ENCODE peak calls at places on chromosome 7, in seven cellular contexts. B is cardiac muscle cell, V is AG04450, I is esophagus squamous epithelium, Y is mammary epithelial cell, Q is SK-N-SH, S is kidney. M is an unnamed sample.

GRCh38 chr7:85833071-85833470 is 646.2 kb upstream of the SEMA3D start:
- DNase-seq in Y (no peak), I (no peak), B (peak; percentile 51), V (no peak), S (no peak), Q (no peak), M (no peak)

GRCh38 chr7:123823898-123824753 is 20.8 kb upstream of the HYAL4 start:
- DNase-seq in S (no peak), Y (no peak), Q (no peak), B (no peak), I (no peak), V (no peak), M (no peak)

GRCh38 chr7:92639956-92640355 is 49.8 kb upstream of the FAM133B start:
- DNase-seq in I (no peak), Q (no peak), V (no peak), B (no peak), S (no peak), Y (no peak), M (no peak)

GRCh38 chr7:17095951-17096350 is 202.5 kb upstream of the AHR start:
- DNase-seq in Y (no peak), V (no peak), B (no peak), I (no peak), Q (no peak), S (no peak), M (no peak)

GRCh38 chr7:100369105-100369504 is 4.2 kb upstream of the PILRA start:
- DNase-seq in Y (no peak), I (no peak), V (no peak), B (no peak), S (peak; percentile 77), Q (no peak), M (no peak)

GRCh38 chr7:91518058-91518457 is 253.8 kb downstream of the FZD1 start:
- DNase-seq in V (no peak), S (no peak), Y (no peak), B (no peak), I (no peak), Q (no peak), M (no peak)

GRCh38 chr7:76513817-76514799 is 3.8 kb downstream of the UPK3B start:
- DNase-seq in S (peak; percentile 76), I (no peak), V (no peak), B (no peak), Q (no peak), Y (peak; percentile 0), M (no peak)

GRCh38 chr7:143993924-143994323 is 6.2 kb upstream of the OR6B1 start:
- DNase-seq in B (no peak), S (no peak), V (no peak), I (no peak), Y (no peak), Q (no peak), M (no peak)

GRCh38 chr7:139041378-139042053 is 5.7 kb upstream of the ZC3HAV1L start:
- DNase-seq in Q (no peak), B (no peak), Y (no peak), I (no peak), S (no peak), V (no peak), M (no peak)

GRCh38 chr7:100220833-100221718 is 1.3 kb downstream of the PVRIG start:
- DNase-seq in I (no peak), B (no peak), Q (no peak), S (peak; percentile 75), V (no peak), Y (no peak), M (no peak)

GRCh38 chr7:4103352-4104091 is 578.6 kb upstream of the FOXK1 start:
- DNase-seq in Y (peak; percentile 43), Q (peak; percentile 62), S (no peak), B (no peak), V (no peak), I (no peak), M (no peak)

GRCh38 chr7:85204061-85204460 is 17.2 kb upstream of the SEMA3D start:
- DNase-seq in I (no peak), Q (no peak), Y (no peak), V (no peak), S (no peak), B (no peak), M (no peak)

GRCh38 chr7:157662110-157662791 is 325.4 kb downstream of the DNAJB6 start:
- DNase-seq in S (peak; percentile 51), I (no peak), V (no peak), Y (no peak), Q (no peak), B (no peak), M (no peak)

GRCh38 chr7:92422926-92423325 is 24.4 kb upstream of the GATAD1 start:
- DNase-seq in V (no peak), S (no peak), I (no peak), B (no peak), Q (no peak), Y (no peak), M (no peak)

GRCh38 chr7:30914611-30915601 is 3.3 kb downstream of the AQP1 start:
- DNase-seq in V (no peak), Y (peak; percentile 68), S (no peak), I (no peak), B (peak; percentile 36), Q (peak; percentile 87), M (no peak)

GRCh38 chr7:2873146-2873545 is 29.0 kb upstream of the GNA12 start:
- DNase-seq in I (no peak), Q (peak; percentile 34), V (no peak), B (peak; percentile 4), Y (no peak), S (no peak), M (no peak)

GRCh38 chr7:2872296-2872874 is 28.3 kb upstream of the GNA12 start:
- DNase-seq in V (no peak), Y (no peak), B (no peak), Q (peak; percentile 61), I (no peak), S (no peak), M (no peak)

GRCh38 chr7:2866601-2867000 is 22.5 kb upstream of the GNA12 start:
- DNase-seq in B (no peak), S (no peak), Q (no peak), Y (no peak), I (no peak), V (no peak), M (no peak)

GRCh38 chr7:2870471-2870941 is 26.4 kb upstream of the GNA12 start:
- DNase-seq in S (peak; percentile 85), I (no peak), Q (peak; percentile 29), B (peak; percentile 84), V (no peak), Y (peak; percentile 30), M (peak; percentile 14)

GRCh38 chr7:2869981-2870380 is 25.9 kb upstream of the GNA12 start:
- DNase-seq in Y (no peak), I (no peak), V (no peak), Q (no peak), B (no peak), S (no peak), M (no peak)
- H3K27ac ChIP-seq in Y (no peak overlapping the region), I (peak overlapping the region; percentile 44), V (peak overlapping the region; percentile 11), Q (no peak overlapping the region), B (no peak overlapping the region), S (no peak overlapping the region), M (peak overlapping the region; percentile 16)

GRCh38 chr7:129906700-129907099 is 46.1 kb downstream of the UBE2H start:
- DNase-seq in V (no peak), B (peak; percentile 59), I (no peak), Q (no peak), S (no peak), Y (peak; percentile 60), M (no peak)
- H3K27ac ChIP-seq in V (no peak overlapping the region), B (peak overlapping the region; percentile 25), I (peak overlapping the region; percentile 18), Q (peak overlapping the region; percentile 82), S (peak overlapping the region; percentile 63), Y (no peak overlapping the region), M (no peak overlapping the region)

DNA sequence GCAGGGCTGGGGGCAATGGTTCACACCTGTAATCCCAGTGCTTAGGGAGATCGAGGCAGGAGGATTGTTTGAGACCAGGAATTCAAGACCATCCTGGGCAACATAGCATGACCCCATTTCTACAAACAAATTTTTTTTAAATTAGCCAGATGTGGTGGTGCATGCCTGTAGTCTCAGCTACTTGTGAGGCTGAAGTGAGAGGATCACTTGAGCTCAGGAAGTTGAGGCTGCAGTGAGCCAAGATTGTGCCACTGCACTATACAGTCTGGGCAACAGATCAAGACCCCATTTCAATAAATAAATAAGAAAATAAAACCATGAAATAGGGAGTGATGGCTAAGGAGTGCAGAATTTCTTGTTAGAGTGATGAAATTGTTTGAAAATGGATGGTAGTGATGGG is 8.9 kb downstream of the GRID2IP start:
- DNase-seq in Y (no peak), I (no peak), Q (no peak), S (no peak), B (no peak), V (no peak), M (no peak)
- H3K27ac ChIP-seq in Y (no peak overlapping the region), I (no peak overlapping the region), Q (no peak overlapping the region), S (no peak overlapping the region), B (no peak overlapping the region), V (no peak overlapping the region), M (no peak overlapping the region)

GRCh38 chr7:73844131-73844547 is 1.8 kb upstream of the METTL27 start:
- DNase-seq in Q (no peak), B (no peak), V (no peak), I (no peak), Y (no peak), S (no peak), M (no peak)
- H3K27ac ChIP-seq in Q (no peak overlapping the region), B (peak overlapping the region; percentile 70), V (no peak overlapping the region), I (no peak overlapping the region), Y (no peak overlapping the region), S (no peak overlapping the region), M (no peak overlapping the region)

GRCh38 chr7:28409716-28410627 is 2.3 kb upstream of the CREB5 start:
- DNase-seq in S (peak; percentile 80), B (peak; percentile 57), V (no peak), Y (peak; percentile 42), I (no peak), Q (peak; percentile 76), M (no peak)

GRCh38 chr7:28408105-28408973 is 4.0 kb upstream of the CREB5 start:
- DNase-seq in Y (no peak), Q (peak; percentile 31), B (no peak), I (no peak), S (peak; percentile 65), V (no peak), M (peak; percentile 31)

GRCh38 chr7:28407643-28408042 is 4.7 kb upstream of the CREB5 start:
- DNase-seq in B (peak; percentile 46), Q (peak; percentile 19), V (no peak), S (no peak), I (no peak), Y (peak; percentile 83), M (peak; percentile 82)

GRCh38 chr7:28410628-28411578 is 1.4 kb upstream of the CREB5 start:
- DNase-seq in Y (peak; percentile 33), S (peak; percentile 71), B (peak; percentile 70), Q (peak; percentile 57), I (no peak), V (no peak), M (no peak)

GRCh38 chr7:28408974-28409715 is 3.2 kb upstream of the CREB5 start:
- DNase-seq in V (peak; percentile 97), Y (peak; percentile 94), Q (peak; percentile 95), I (peak; percentile 39), B (peak; percentile 97), S (peak; percentile 96), M (peak; percentile 93)
- H3K27ac ChIP-seq in V (peak overlapping the region; percentile 95), Y (peak overlapping the region; percentile 61), Q (peak overlapping the region; percentile 42), I (peak overlapping the region; percentile 88), B (peak overlapping the region; percentile 41), S (no peak overlapping the region), M (peak overlapping the region; percentile 55)

GRCh38 chr7:873367-874002 is 2.9 kb upstream of the GET4 start:
- DNase-seq in Y (peak; percentile 75), B (peak; percentile 87), Q (peak; percentile 93), V (peak; percentile 38), S (peak; percentile 91), I (no peak), M (peak; percentile 59)
- H3K27ac ChIP-seq in Y (peak overlapping the region; percentile 25), B (peak overlapping the region; percentile 85), Q (peak overlapping the region; percentile 27), V (no peak overlapping the region), S (peak overlapping the region; percentile 66), I (peak overlapping the region; percentile 90), M (peak overlapping the region; percentile 36)